ENCODE peak calls at places on chromosome 11, in five cellular contexts. U, L, S, D and B are unnamed samples.

GRCh38 chr11:77851513-77851912 is 30.6 kb downstream of the AAMDC start:
- DNase-seq in S (no peak), U (no peak), D (no peak), L (no peak), B (no peak)

GRCh38 chr11:78742430-78742829 is 167.8 kb upstream of the NARS2 start:
- DNase-seq in L (peak), U (no peak), S (no peak), D (no peak), B (peak)

GRCh38 chr11:57001674-57002401 is 13.1 kb downstream of the OR5AK2 start:
- DNase-seq in U (no peak), S (no peak), L (peak), D (no peak), B (no peak)

GRCh38 chr11:10751581-10751940 is 515 bp downstream of the CTR9 start:
- DNase-seq in L (no peak), U (no peak), D (peak), S (no peak), B (no peak)

GRCh38 chr11:62500066-62501035 is 46.3 kb downstream of the AHNAK start:
- DNase-seq in D (no peak), S (no peak), L (no peak), U (no peak), B (no peak)

GRCh38 chr11:61820174-61820573 is 3.4 kb upstream of the FADS1 start:
- DNase-seq in D (no peak), U (no peak), L (no peak), S (no peak), B (peak)

GRCh38 chr11:124867700-124868099 is 2.5 kb downstream of the ROBO3 start:
- DNase-seq in L (peak), U (no peak), S (no peak), D (peak), B (no peak)

GRCh38 chr11:17013548-17014320 is 480 bp downstream of the PLEKHA7 start:
- DNase-seq in D (peak), U (no peak), L (peak), S (no peak), B (no peak)

GRCh38 chr11:6611092-6612007 is 666 bp downstream of the TAF10 start:
- DNase-seq in U (no peak), D (no peak), S (no peak), L (peak), B (no peak)

GRCh38 chr11:1453611-1454386 is 32.8 kb downstream of the MOB2 start:
- DNase-seq in L (no peak), D (peak), U (no peak), S (no peak), B (no peak)
- TF ChIP-seq CTCF in L (no peak), D (no peak), U (peak), S (peak), B (peak)

GRCh38 chr11:72670041-72670440 is 4.2 kb downstream of the PDE2A start:
- DNase-seq in D (no peak), L (no peak), S (no peak), U (no peak), B (no peak)

GRCh38 chr11:72668645-72669347 is 5.4 kb downstream of the PDE2A start:
- DNase-seq in S (no peak), D (no peak), U (no peak), L (no peak), B (no peak)

GRCh38 chr11:72662036-72662435 is 12.2 kb downstream of the PDE2A start:
- DNase-seq in L (no peak), D (no peak), S (no peak), U (no peak), B (no peak)

GRCh38 chr11:72669527-72669926 is 4.7 kb downstream of the PDE2A start:
- DNase-seq in L (no peak), U (no peak), S (no peak), D (no peak), B (no peak)

DNA sequence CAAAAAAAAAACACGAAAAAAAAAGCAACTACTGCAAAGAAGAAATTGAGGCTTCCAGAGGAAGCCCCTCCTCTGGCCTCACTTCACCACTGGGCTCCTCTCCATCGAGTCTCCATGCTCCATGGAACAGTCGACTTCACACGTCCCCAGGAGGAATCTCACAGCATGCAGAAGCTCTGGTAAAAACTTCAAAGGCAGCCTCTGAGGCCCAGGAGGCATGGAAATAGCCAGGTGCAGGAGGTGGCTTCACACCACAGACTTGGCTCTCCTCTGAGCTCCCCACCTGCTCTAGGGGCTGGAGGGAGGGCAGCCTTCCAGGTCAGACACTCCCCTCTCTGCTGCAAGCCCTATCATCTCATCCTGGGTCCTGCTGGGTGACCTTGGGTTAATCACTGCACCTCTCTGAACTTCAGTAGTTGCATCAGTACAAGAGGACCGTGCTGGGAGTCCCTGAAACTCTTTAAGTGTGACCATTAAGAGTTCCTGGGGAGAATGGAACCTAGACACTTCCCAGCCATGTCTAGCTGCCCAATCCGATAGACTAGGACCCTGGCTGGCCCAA is 8.2 kb downstream of the PDE2A start:
- DNase-seq in U (no peak), D (no peak), S (no peak), L (no peak), B (no peak)
- H3K4me3 ChIP-seq in U (no peak), D (no peak), S (no peak), L (no peak), B (no peak)

DNA sequence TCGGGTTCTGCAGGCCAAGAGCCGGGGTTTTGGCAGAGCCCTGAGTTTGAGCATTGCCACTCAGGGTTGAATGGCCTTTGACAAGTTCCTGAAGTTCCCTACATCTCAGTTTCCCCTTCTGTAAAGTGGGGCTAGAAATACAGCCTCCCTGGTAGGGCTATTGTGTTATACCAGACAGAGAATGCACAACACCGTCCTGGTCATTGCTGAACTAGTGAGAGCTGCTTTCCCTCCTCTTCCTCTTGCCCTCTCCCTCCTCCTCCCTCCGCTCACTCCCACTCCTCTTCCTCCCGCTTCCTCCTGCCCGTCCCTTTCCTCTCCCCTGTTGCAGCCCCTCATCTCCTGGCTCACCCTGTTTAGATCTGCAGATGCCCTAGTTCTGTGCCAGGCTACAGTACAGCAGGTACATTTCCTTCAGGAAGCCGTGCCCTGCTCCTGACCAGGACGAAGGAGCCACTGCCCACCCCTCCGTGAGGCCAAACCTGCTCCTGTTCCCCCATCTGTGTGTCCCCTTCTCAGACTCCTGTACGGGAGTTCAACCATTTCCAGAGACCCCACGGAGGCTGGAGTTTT is 91.5 kb upstream of the SHANK2 start:
- DNase-seq in S (no peak), D (no peak), U (no peak), L (peak), B (no peak)
- TF ChIP-seq CTCF in S (no peak), D (no peak), U (no peak), L (no peak), B (no peak)

GRCh38 chr11:64060861-64061444 is 25.2 kb downstream of the FLRT1 start:
- DNase-seq in S (no peak), L (no peak), D (peak), U (no peak), B (no peak)

GRCh38 chr11:64058494-64058893 is 22.8 kb downstream of the FLRT1 start:
- DNase-seq in D (no peak), U (no peak), L (no peak), S (no peak), B (no peak)

GRCh38 chr11:64062185-64063039 is 26.7 kb downstream of the FLRT1 start:
- DNase-seq in D (no peak), U (no peak), L (no peak), S (no peak), B (no peak)

GRCh38 chr11:64059339-64060176 is 23.8 kb downstream of the FLRT1 start:
- DNase-seq in L (no peak), U (no peak), S (no peak), D (no peak), B (no peak)

GRCh38 chr11:64060263-64060860 is 24.6 kb downstream of the FLRT1 start:
- DNase-seq in L (no peak), D (no peak), U (no peak), S (no peak), B (no peak)
- H3K4me3 ChIP-seq in L (no peak), D (peak), U (peak), S (no peak), B (peak)

GRCh38 chr11:67310246-67311050 is 7.1 kb downstream of the SSH3 start:
- DNase-seq in U (no peak), S (no peak), D (no peak), L (no peak), B (no peak)

GRCh38 chr11:67312187-67313021 is 9.1 kb downstream of the SSH3 start:
- DNase-seq in U (no peak), D (no peak), S (no peak), L (peak), B (no peak)

GRCh38 chr11:67313125-67313890 is 10.0 kb downstream of the SSH3 start:
- DNase-seq in L (no peak), D (no peak), U (no peak), S (no peak), B (no peak)

GRCh38 chr11:67311051-67311555 is 7.8 kb downstream of the SSH3 start:
- DNase-seq in S (no peak), D (no peak), U (no peak), L (no peak), B (no peak)

GRCh38 chr11:67311556-67312082 is 8.3 kb downstream of the SSH3 start:
- DNase-seq in L (no peak), D (no peak), U (no peak), S (no peak), B (no peak)
- TF ChIP-seq CTCF in L (no peak), D (no peak), U (no peak), S (no peak), B (no peak)

GRCh38 chr11:34425863-34426262 is 12.9 kb upstream of the CAT start:
- DNase-seq in S (peak), L (no peak), D (no peak), U (no peak), B (no peak)
- H3K4me3 ChIP-seq in S (no peak), L (no peak), D (no peak), U (no peak), B (no peak)